ENCODE peak calls at places on chromosomes 13 and 19, in ten cellular contexts. One of them, this sample, is unnamed.

GRCh38 chr19:42066075-42066754 is 3.8 kb downstream of the GRIK5 start:
- DNase-seq in cardiac fibroblast: peak; percentile 27
- DNase-seq in BE2C: peak; percentile 78
- DNase-seq in stomach: no peak
- DNase-seq in colonic mucosa: no peak
- DNase-seq in fibroblast of the aortic adventitia: peak; percentile 7
- DNase-seq in fibroblast of lung: peak; percentile 26
- DNase-seq in HCT116: no peak
- DNase-seq in epithelial cell of esophagus: peak; percentile 61
- DNase-seq in AG04449: no peak
- DNase-seq in this sample: peak; percentile 38

GRCh38 chr19:6340493-6341201 is 7.2 kb upstream of the ACER1 start:
- DNase-seq in BE2C: no peak
- DNase-seq in cardiac fibroblast: no peak
- DNase-seq in HCT116: no peak
- DNase-seq in fibroblast of the aortic adventitia: no peak
- DNase-seq in colonic mucosa: no peak
- DNase-seq in AG04449: no peak
- DNase-seq in stomach: no peak
- DNase-seq in epithelial cell of esophagus: no peak
- DNase-seq in fibroblast of lung: no peak
- DNase-seq in this sample: no peak

GRCh38 chr13:98976338-98976737 is 1.5 kb downstream of the DOCK9 start:
- DNase-seq in fibroblast of the aortic adventitia: peak; percentile 64
- DNase-seq in epithelial cell of esophagus: no peak
- DNase-seq in fibroblast of lung: peak; percentile 57
- DNase-seq in colonic mucosa: no peak
- DNase-seq in BE2C: no peak
- DNase-seq in stomach: no peak
- DNase-seq in HCT116: no peak
- DNase-seq in cardiac fibroblast: peak; percentile 84
- DNase-seq in AG04449: peak; percentile 40
- DNase-seq in this sample: peak; percentile 12

GRCh38 chr13:48400820-48401219 is 12.1 kb downstream of the LPAR6 start:
- DNase-seq in AG04449: peak; percentile 51
- DNase-seq in BE2C: no peak
- DNase-seq in epithelial cell of esophagus: peak; percentile 95
- DNase-seq in fibroblast of lung: peak; percentile 79
- DNase-seq in colonic mucosa: no peak
- DNase-seq in cardiac fibroblast: peak; percentile 86
- DNase-seq in HCT116: no peak
- DNase-seq in stomach: no peak
- DNase-seq in fibroblast of the aortic adventitia: peak; percentile 82
- DNase-seq in this sample: peak; percentile 72

GRCh38 chr13:45909724-45910123 is 58.2 kb upstream of the SIAH3 start:
- DNase-seq in cardiac fibroblast: no peak
- DNase-seq in colonic mucosa: no peak
- DNase-seq in BE2C: no peak
- DNase-seq in fibroblast of lung: peak; percentile 2
- DNase-seq in AG04449: no peak
- DNase-seq in fibroblast of the aortic adventitia: no peak
- DNase-seq in stomach: no peak
- DNase-seq in HCT116: no peak
- DNase-seq in epithelial cell of esophagus: no peak
- DNase-seq in this sample: no peak

GRCh38 chr13:106752584-106753202 is 184.8 kb upstream of the ARGLU1 start:
- DNase-seq in fibroblast of lung: no peak
- DNase-seq in stomach: no peak
- DNase-seq in cardiac fibroblast: no peak
- DNase-seq in epithelial cell of esophagus: no peak
- DNase-seq in fibroblast of the aortic adventitia: no peak
- DNase-seq in HCT116: no peak
- DNase-seq in AG04449: no peak
- DNase-seq in colonic mucosa: no peak
- DNase-seq in BE2C: no peak
- DNase-seq in this sample: no peak

GRCh38 chr19:17070421-17070820 is 4.8 kb downstream of the HAUS8 start:
- DNase-seq in BE2C: no peak
- DNase-seq in AG04449: no peak
- DNase-seq in fibroblast of lung: no peak
- DNase-seq in HCT116: no peak
- DNase-seq in colonic mucosa: no peak
- DNase-seq in stomach: no peak
- DNase-seq in fibroblast of the aortic adventitia: no peak
- DNase-seq in epithelial cell of esophagus: no peak
- DNase-seq in cardiac fibroblast: no peak
- DNase-seq in this sample: no peak

GRCh38 chr19:52142001-52142595 is 2.4 kb upstream of the ZNF616 start:
- DNase-seq in BE2C: no peak
- DNase-seq in HCT116: no peak
- DNase-seq in epithelial cell of esophagus: peak; percentile 95
- DNase-seq in cardiac fibroblast: no peak
- DNase-seq in stomach: no peak
- DNase-seq in fibroblast of lung: no peak
- DNase-seq in colonic mucosa: no peak
- DNase-seq in fibroblast of the aortic adventitia: no peak
- DNase-seq in AG04449: no peak
- DNase-seq in this sample: no peak

GRCh38 chr13:66992183-66992582 is 238.0 kb downstream of the PCDH9 start:
- DNase-seq in AG04449: no peak
- DNase-seq in stomach: no peak
- DNase-seq in epithelial cell of esophagus: peak; percentile 69
- DNase-seq in fibroblast of lung: peak; percentile 77
- DNase-seq in HCT116: no peak
- DNase-seq in colonic mucosa: no peak
- DNase-seq in fibroblast of the aortic adventitia: peak; percentile 60
- DNase-seq in BE2C: no peak
- DNase-seq in cardiac fibroblast: peak; percentile 61
- DNase-seq in this sample: peak; percentile 71

GRCh38 chr13:108615241-108615640 is 14.2 kb upstream of the MYO16 start:
- DNase-seq in fibroblast of the aortic adventitia: no peak
- DNase-seq in HCT116: no peak
- DNase-seq in colonic mucosa: no peak
- DNase-seq in stomach: no peak
- DNase-seq in epithelial cell of esophagus: no peak
- DNase-seq in cardiac fibroblast: no peak
- DNase-seq in BE2C: no peak
- DNase-seq in fibroblast of lung: no peak
- DNase-seq in AG04449: no peak
- DNase-seq in this sample: no peak

GRCh38 chr19:40614595-40615411 is 13.6 kb downstream of the LTBP4 start:
- DNase-seq in cardiac fibroblast: peak; percentile 97
- DNase-seq in fibroblast of the aortic adventitia: peak; percentile 95
- DNase-seq in stomach: peak; percentile 82
- DNase-seq in AG04449: peak; percentile 75
- DNase-seq in BE2C: peak; percentile 84
- DNase-seq in colonic mucosa: peak; percentile 99
- DNase-seq in epithelial cell of esophagus: peak; percentile 96
- DNase-seq in fibroblast of lung: peak; percentile 99
- DNase-seq in HCT116: peak; percentile 87
- DNase-seq in this sample: peak; percentile 99

GRCh38 chr19:45469835-45470146 is 2.0 kb downstream of the FOSB start:
- DNase-seq in fibroblast of lung: no peak
- DNase-seq in colonic mucosa: no peak
- DNase-seq in HCT116: no peak
- DNase-seq in stomach: peak; percentile 91
- DNase-seq in epithelial cell of esophagus: no peak
- DNase-seq in cardiac fibroblast: no peak
- DNase-seq in BE2C: peak; percentile 92
- DNase-seq in AG04449: no peak
- DNase-seq in fibroblast of the aortic adventitia: no peak
- DNase-seq in this sample: peak; percentile 92

GRCh38 chr19:1526066-1526778 is 2.3 kb downstream of the PLK5 start:
- DNase-seq in epithelial cell of esophagus: no peak
- DNase-seq in HCT116: no peak
- DNase-seq in fibroblast of the aortic adventitia: no peak
- DNase-seq in fibroblast of lung: no peak
- DNase-seq in cardiac fibroblast: no peak
- DNase-seq in AG04449: no peak
- DNase-seq in BE2C: no peak
- DNase-seq in colonic mucosa: no peak
- DNase-seq in stomach: no peak
- DNase-seq in this sample: no peak

GRCh38 chr19:35013820-35014754 is 14.0 kb downstream of the GRAMD1A start:
- DNase-seq in colonic mucosa: no peak
- DNase-seq in fibroblast of the aortic adventitia: no peak
- DNase-seq in AG04449: no peak
- DNase-seq in fibroblast of lung: no peak
- DNase-seq in cardiac fibroblast: no peak
- DNase-seq in BE2C: no peak
- DNase-seq in HCT116: no peak
- DNase-seq in stomach: no peak
- DNase-seq in epithelial cell of esophagus: no peak
- DNase-seq in this sample: no peak

GRCh38 chr13:78607409-78608253 is 4.3 kb upstream of the POU4F1 start:
- DNase-seq in stomach: no peak
- DNase-seq in fibroblast of lung: no peak
- DNase-seq in fibroblast of the aortic adventitia: no peak
- DNase-seq in epithelial cell of esophagus: no peak
- DNase-seq in colonic mucosa: no peak
- DNase-seq in AG04449: no peak
- DNase-seq in HCT116: no peak
- DNase-seq in cardiac fibroblast: no peak
- DNase-seq in BE2C: no peak
- DNase-seq in this sample: no peak
- H3K4me3 ChIP-seq in stomach: no peak overlapping the region
- H3K4me3 ChIP-seq in fibroblast of lung: no peak overlapping the region
- H3K4me3 ChIP-seq in fibroblast of the aortic adventitia: no peak overlapping the region
- H3K4me3 ChIP-seq in epithelial cell of esophagus: no peak overlapping the region
- H3K4me3 ChIP-seq in colonic mucosa: no peak overlapping the region
- H3K4me3 ChIP-seq in AG04449: no peak overlapping the region
- H3K4me3 ChIP-seq in HCT116: no peak overlapping the region
- H3K4me3 ChIP-seq in cardiac fibroblast: no peak overlapping the region
- H3K4me3 ChIP-seq in BE2C: no peak overlapping the region
- H3K4me3 ChIP-seq in this sample: no peak overlapping the region

GRCh38 chr13:95596701-95597100 is 44.2 kb downstream of the CLDN10 start:
- DNase-seq in stomach: no peak
- DNase-seq in fibroblast of lung: peak; percentile 7
- DNase-seq in fibroblast of the aortic adventitia: no peak
- DNase-seq in epithelial cell of esophagus: no peak
- DNase-seq in colonic mucosa: no peak
- DNase-seq in HCT116: no peak
- DNase-seq in AG04449: no peak
- DNase-seq in BE2C: no peak
- DNase-seq in cardiac fibroblast: no peak
- DNase-seq in this sample: no peak

GRCh38 chr13:95588134-95588533 is 35.6 kb downstream of the CLDN10 start:
- DNase-seq in colonic mucosa: no peak
- DNase-seq in epithelial cell of esophagus: peak; percentile 80
- DNase-seq in fibroblast of the aortic adventitia: no peak
- DNase-seq in HCT116: no peak
- DNase-seq in BE2C: no peak
- DNase-seq in cardiac fibroblast: peak; percentile 48
- DNase-seq in fibroblast of lung: no peak
- DNase-seq in stomach: no peak
- DNase-seq in AG04449: no peak
- DNase-seq in this sample: no peak

GRCh38 chr13:95588721-95589120 is 36.2 kb downstream of the CLDN10 start:
- DNase-seq in BE2C: no peak
- DNase-seq in cardiac fibroblast: peak; percentile 80
- DNase-seq in AG04449: no peak
- DNase-seq in colonic mucosa: no peak
- DNase-seq in stomach: no peak
- DNase-seq in fibroblast of the aortic adventitia: peak; percentile 62
- DNase-seq in HCT116: no peak
- DNase-seq in fibroblast of lung: peak; percentile 60
- DNase-seq in epithelial cell of esophagus: peak; percentile 76
- DNase-seq in this sample: peak; percentile 66

GRCh38 chr13:95593462-95593861 is 40.9 kb downstream of the CLDN10 start:
- DNase-seq in BE2C: no peak
- DNase-seq in epithelial cell of esophagus: no peak
- DNase-seq in fibroblast of lung: no peak
- DNase-seq in HCT116: no peak
- DNase-seq in fibroblast of the aortic adventitia: no peak
- DNase-seq in colonic mucosa: no peak
- DNase-seq in AG04449: no peak
- DNase-seq in stomach: no peak
- DNase-seq in cardiac fibroblast: no peak
- DNase-seq in this sample: no peak
- TF ChIP-seq CTCF in BE2C: no peak
- TF ChIP-seq CTCF in epithelial cell of esophagus: no peak
- TF ChIP-seq CTCF in fibroblast of lung: no peak
- TF ChIP-seq CTCF in HCT116: no peak
- TF ChIP-seq CTCF in fibroblast of the aortic adventitia: no peak
- TF ChIP-seq CTCF in colonic mucosa: no peak
- TF ChIP-seq CTCF in AG04449: no peak
- TF ChIP-seq CTCF in stomach: no peak
- TF ChIP-seq CTCF in cardiac fibroblast: no peak
- TF ChIP-seq CTCF in this sample: no peak

DNA sequence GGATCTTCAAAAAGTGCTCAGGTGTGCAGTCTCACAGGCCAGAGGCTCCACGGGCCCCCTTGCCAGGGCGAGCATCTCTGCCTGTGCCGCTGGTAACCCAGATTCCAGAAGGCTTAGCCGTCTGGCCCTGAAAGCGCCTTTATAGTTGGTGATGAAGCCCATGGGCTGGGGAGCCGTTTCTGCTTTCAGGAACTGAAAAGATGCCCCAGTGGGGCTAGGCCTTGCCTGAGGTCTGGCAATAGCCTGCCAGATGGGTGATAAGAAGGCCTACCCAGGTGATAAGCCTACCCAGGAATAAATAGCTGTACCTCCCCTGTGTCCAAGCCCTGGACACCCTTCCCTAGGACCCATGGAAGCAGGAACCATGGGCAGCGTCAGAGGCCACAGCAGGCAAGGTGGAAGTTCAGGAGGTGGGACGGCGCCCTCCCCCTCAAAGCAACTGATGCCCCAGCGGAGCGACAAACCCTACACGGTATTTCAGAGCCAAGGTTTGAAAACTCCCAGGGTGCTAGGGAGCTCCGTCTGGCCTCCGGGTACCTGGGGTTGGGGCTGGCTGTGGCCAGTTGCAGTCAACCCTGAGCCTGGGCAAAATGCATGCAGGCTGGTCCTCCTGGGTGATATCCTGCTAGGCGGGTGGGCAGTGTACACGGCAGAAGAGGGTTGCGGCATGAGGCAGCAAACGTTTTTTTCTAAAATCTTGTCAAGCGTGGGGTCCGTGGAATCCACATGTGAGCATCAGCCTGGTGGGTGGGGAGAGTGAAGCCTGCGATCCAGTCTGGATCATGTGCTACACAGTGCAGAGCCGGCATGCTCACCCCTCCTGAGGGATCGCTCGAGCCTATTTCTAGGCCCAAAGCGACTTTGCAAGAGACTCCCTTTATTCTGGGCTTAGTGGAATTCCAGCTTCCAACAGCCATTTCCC is 45.3 kb downstream of the ACTN4 start:
- DNase-seq in BE2C: no peak
- DNase-seq in stomach: no peak
- DNase-seq in fibroblast of lung: peak; percentile 41
- DNase-seq in fibroblast of the aortic adventitia: no peak
- DNase-seq in epithelial cell of esophagus: no peak
- DNase-seq in HCT116: no peak
- DNase-seq in cardiac fibroblast: no peak
- DNase-seq in AG04449: no peak
- DNase-seq in colonic mucosa: no peak
- DNase-seq in this sample: no peak
- H3K4me3 ChIP-seq in BE2C: peak overlapping the region; percentile 18
- H3K4me3 ChIP-seq in stomach: no peak overlapping the region
- H3K4me3 ChIP-seq in fibroblast of lung: no peak overlapping the region
- H3K4me3 ChIP-seq in fibroblast of the aortic adventitia: no peak overlapping the region
- H3K4me3 ChIP-seq in epithelial cell of esophagus: no peak overlapping the region
- H3K4me3 ChIP-seq in HCT116: peak overlapping the region; percentile 48
- H3K4me3 ChIP-seq in cardiac fibroblast: no peak overlapping the region
- H3K4me3 ChIP-seq in AG04449: peak overlapping the region; percentile 15
- H3K4me3 ChIP-seq in colonic mucosa: no peak overlapping the region
- H3K4me3 ChIP-seq in this sample: peak overlapping the region; percentile 5

GRCh38 chr13:36207672-36208071 is 6.7 kb downstream of the SOHLH2 start:
- DNase-seq in stomach: no peak
- DNase-seq in cardiac fibroblast: peak; percentile 17
- DNase-seq in fibroblast of lung: no peak
- DNase-seq in AG04449: no peak
- DNase-seq in epithelial cell of esophagus: no peak
- DNase-seq in BE2C: no peak
- DNase-seq in HCT116: no peak
- DNase-seq in fibroblast of the aortic adventitia: peak; percentile 11
- DNase-seq in colonic mucosa: no peak
- DNase-seq in this sample: no peak
- TF ChIP-seq CTCF in stomach: no peak
- TF ChIP-seq CTCF in cardiac fibroblast: no peak
- TF ChIP-seq CTCF in fibroblast of lung: no peak
- TF ChIP-seq CTCF in AG04449: no peak
- TF ChIP-seq CTCF in epithelial cell of esophagus: no peak
- TF ChIP-seq CTCF in BE2C: peak; percentile 21
- TF ChIP-seq CTCF in HCT116: no peak
- TF ChIP-seq CTCF in fibroblast of the aortic adventitia: no peak
- TF ChIP-seq CTCF in colonic mucosa: no peak
- TF ChIP-seq CTCF in this sample: no peak